ENCODE peak calls at places on chromosomes 7 and 10, in five cellular contexts. One of them, this sample, is unnamed.
A peak's percentile ranks its signal among the peaks of the same experiment; 100 is the strongest.

GRCh38 chr10:78755075-78755695 is 313.6 kb upstream of the ZMIZ1 start:
- DNase-seq in pons: no peak
- DNase-seq in skeletal muscle cell: no peak
- DNase-seq in aorta: peak; percentile 32
- DNase-seq in astrocyte of the spinal cord: no peak
- DNase-seq in this sample: no peak

GRCh38 chr7:41576176-41576575 is 126.7 kb downstream of the INHBA start:
- DNase-seq in pons: no peak
- DNase-seq in skeletal muscle cell: no peak
- DNase-seq in aorta: no peak
- DNase-seq in astrocyte of the spinal cord: no peak
- DNase-seq in this sample: no peak

GRCh38 chr7:42685911-42686310 is 226.0 kb downstream of the C7orf25 start:
- DNase-seq in pons: no peak
- DNase-seq in skeletal muscle cell: no peak
- DNase-seq in aorta: no peak
- DNase-seq in astrocyte of the spinal cord: no peak
- DNase-seq in this sample: no peak

GRCh38 chr7:137421389-137421788 is 77.9 kb upstream of the PTN start:
- DNase-seq in pons: no peak
- DNase-seq in skeletal muscle cell: no peak
- DNase-seq in aorta: no peak
- DNase-seq in astrocyte of the spinal cord: no peak
- DNase-seq in this sample: no peak

GRCh38 chr10:110081914-110082313 is 74.1 kb downstream of the ADD3 start:
- DNase-seq in pons: peak; percentile 91
- DNase-seq in skeletal muscle cell: no peak
- DNase-seq in aorta: peak; percentile 59
- DNase-seq in astrocyte of the spinal cord: peak; percentile 61
- DNase-seq in this sample: peak; percentile 68

GRCh38 chr10:62501547-62501946 is 127.4 kb downstream of the ZNF365 start:
- DNase-seq in pons: no peak
- DNase-seq in skeletal muscle cell: no peak
- DNase-seq in aorta: no peak
- DNase-seq in astrocyte of the spinal cord: no peak
- DNase-seq in this sample: no peak

GRCh38 chr7:151246161-151247015 is 2.1 kb downstream of the SMARCD3 start:
- DNase-seq in pons: no peak
- DNase-seq in skeletal muscle cell: no peak
- DNase-seq in aorta: peak; percentile 42
- DNase-seq in astrocyte of the spinal cord: no peak
- DNase-seq in this sample: no peak

GRCh38 chr7:158266817-158267736 is 320.5 kb downstream of the PTPRN2 start:
- DNase-seq in pons: no peak
- DNase-seq in skeletal muscle cell: no peak
- DNase-seq in aorta: peak; percentile 30
- DNase-seq in astrocyte of the spinal cord: no peak
- DNase-seq in this sample: no peak

GRCh38 chr7:156386097-156386496 is 254.5 kb upstream of the RNF32 start:
- DNase-seq in pons: no peak
- DNase-seq in skeletal muscle cell: no peak
- DNase-seq in aorta: no peak
- DNase-seq in astrocyte of the spinal cord: no peak
- DNase-seq in this sample: no peak

GRCh38 chr7:26070290-26070689 is 81.7 kb upstream of the NFE2L3 start:
- DNase-seq in pons: no peak
- DNase-seq in skeletal muscle cell: no peak
- DNase-seq in aorta: no peak
- DNase-seq in astrocyte of the spinal cord: no peak
- DNase-seq in this sample: no peak

GRCh38 chr7:72118366-72118765 is 293.8 kb downstream of the CALN1 start:
- DNase-seq in pons: no peak
- DNase-seq in skeletal muscle cell: no peak
- DNase-seq in aorta: no peak
- DNase-seq in astrocyte of the spinal cord: no peak
- DNase-seq in this sample: no peak

GRCh38 chr7:147678943-147679342 is 911.6 kb upstream of the C7orf33 start:
- DNase-seq in pons: no peak
- DNase-seq in skeletal muscle cell: no peak
- DNase-seq in aorta: no peak
- DNase-seq in astrocyte of the spinal cord: no peak
- DNase-seq in this sample: no peak

GRCh38 chr10:77090381-77091356 is 546.9 kb downstream of the KCNMA1 start:
- DNase-seq in pons: no peak
- DNase-seq in skeletal muscle cell: no peak
- DNase-seq in aorta: no peak
- DNase-seq in astrocyte of the spinal cord: no peak
- DNase-seq in this sample: no peak

GRCh38 chr7:93117852-93118530 is at the start of gene SAMD9:
- DNase-seq in pons: peak; percentile 87
- DNase-seq in skeletal muscle cell: peak; percentile 44
- DNase-seq in aorta: peak; percentile 69
- DNase-seq in astrocyte of the spinal cord: peak; percentile 82
- DNase-seq in this sample: peak; percentile 82

GRCh38 chr10:89092981-89093380 is 102.4 kb downstream of the FAS start:
- DNase-seq in pons: no peak
- DNase-seq in skeletal muscle cell: no peak
- DNase-seq in aorta: no peak
- DNase-seq in astrocyte of the spinal cord: no peak
- DNase-seq in this sample: no peak

GRCh38 chr7:79668292-79668691 is 214.8 kb upstream of the MAGI2 start:
- DNase-seq in pons: no peak
- DNase-seq in skeletal muscle cell: peak; percentile 9
- DNase-seq in aorta: no peak
- DNase-seq in astrocyte of the spinal cord: no peak
- DNase-seq in this sample: no peak

GRCh38 chr7:37352974-37353948 is 95.4 kb downstream of the ELMO1 start:
- DNase-seq in pons: peak; percentile 66
- DNase-seq in skeletal muscle cell: no peak
- DNase-seq in aorta: peak; percentile 51
- DNase-seq in astrocyte of the spinal cord: no peak
- DNase-seq in this sample: no peak

GRCh38 chr10:30013684-30014246 is 45.6 kb downstream of the JCAD start:
- DNase-seq in pons: peak; percentile 25
- DNase-seq in skeletal muscle cell: peak; percentile 26
- DNase-seq in aorta: no peak
- DNase-seq in astrocyte of the spinal cord: peak; percentile 73
- DNase-seq in this sample: no peak

GRCh38 chr7:77497079-77497478 is 40.0 kb upstream of the PTPN12 start:
- DNase-seq in pons: no peak
- DNase-seq in skeletal muscle cell: no peak
- DNase-seq in aorta: no peak
- DNase-seq in astrocyte of the spinal cord: no peak
- DNase-seq in this sample: no peak

GRCh38 chr10:129760003-129760315 is 204.1 kb downstream of the EBF3 start:
- DNase-seq in pons: no peak
- DNase-seq in skeletal muscle cell: no peak
- DNase-seq in aorta: no peak
- DNase-seq in astrocyte of the spinal cord: no peak
- DNase-seq in this sample: no peak

GRCh38 chr7:112452102-112452888 is 2.0 kb downstream of the IFRD1 start:
- DNase-seq in pons: peak; percentile 51
- DNase-seq in skeletal muscle cell: no peak
- DNase-seq in aorta: peak; percentile 69
- DNase-seq in astrocyte of the spinal cord: peak; percentile 43
- DNase-seq in this sample: peak; percentile 45

GRCh38 chr7:123718773-123719480 is 29.9 kb downstream of the WASL start:
- DNase-seq in pons: no peak
- DNase-seq in skeletal muscle cell: no peak
- DNase-seq in aorta: no peak
- DNase-seq in astrocyte of the spinal cord: no peak
- DNase-seq in this sample: no peak

GRCh38 chr7:77570330-77571011 is 33.4 kb downstream of the PTPN12 start:
- DNase-seq in pons: peak; percentile 88
- DNase-seq in skeletal muscle cell: peak; percentile 31
- DNase-seq in aorta: no peak
- DNase-seq in astrocyte of the spinal cord: peak; percentile 74
- DNase-seq in this sample: peak; percentile 38

GRCh38 chr7:26035552-26035951 is 116.4 kb upstream of the NFE2L3 start:
- DNase-seq in pons: no peak
- DNase-seq in skeletal muscle cell: no peak
- DNase-seq in aorta: no peak
- DNase-seq in astrocyte of the spinal cord: no peak
- DNase-seq in this sample: no peak

GRCh38 chr7:116395125-116395791 is 104.3 kb upstream of the CAV2 start:
- DNase-seq in pons: no peak
- DNase-seq in skeletal muscle cell: peak; percentile 73
- DNase-seq in aorta: no peak
- DNase-seq in astrocyte of the spinal cord: peak; percentile 91
- DNase-seq in this sample: peak; percentile 85

GRCh38 chr7:151085691-151086620 is at the start of gene AGAP3:
- DNase-seq in pons: peak; percentile 78
- DNase-seq in skeletal muscle cell: peak; percentile 54
- DNase-seq in aorta: peak; percentile 95
- DNase-seq in astrocyte of the spinal cord: peak; percentile 77
- DNase-seq in this sample: peak; percentile 52

GRCh38 chr10:64760371-64760770 is 1239.2 kb downstream of the REEP3 start:
- DNase-seq in pons: no peak
- DNase-seq in skeletal muscle cell: no peak
- DNase-seq in aorta: no peak
- DNase-seq in astrocyte of the spinal cord: no peak
- DNase-seq in this sample: no peak

GRCh38 chr7:132871419-132871818 is 210.5 kb downstream of the CHCHD3 start:
- DNase-seq in pons: no peak
- DNase-seq in skeletal muscle cell: no peak
- DNase-seq in aorta: no peak
- DNase-seq in astrocyte of the spinal cord: no peak
- DNase-seq in this sample: no peak

GRCh38 chr10:11158080-11158479 is 140.4 kb downstream of the CELF2 start:
- DNase-seq in pons: no peak
- DNase-seq in skeletal muscle cell: no peak
- DNase-seq in aorta: no peak
- DNase-seq in astrocyte of the spinal cord: no peak
- DNase-seq in this sample: no peak

GRCh38 chr7:15326044-15326644 is 235.7 kb downstream of the AGMO start:
- DNase-seq in pons: peak; percentile 67
- DNase-seq in skeletal muscle cell: no peak
- DNase-seq in aorta: no peak
- DNase-seq in astrocyte of the spinal cord: peak; percentile 50
- DNase-seq in this sample: peak; percentile 2

GRCh38 chr10:77355844-77356243 is 281.8 kb downstream of the KCNMA1 start:
- DNase-seq in pons: no peak
- DNase-seq in skeletal muscle cell: peak; percentile 81
- DNase-seq in aorta: no peak
- DNase-seq in astrocyte of the spinal cord: peak; percentile 89
- DNase-seq in this sample: peak; percentile 48

GRCh38 chr7:100171087-100171681 is 2.8 kb upstream of the GAL3ST4 start:
- DNase-seq in pons: no peak
- DNase-seq in skeletal muscle cell: no peak
- DNase-seq in aorta: no peak
- DNase-seq in astrocyte of the spinal cord: no peak
- DNase-seq in this sample: no peak

GRCh38 chr10:14904864-14905263 is 26.2 kb downstream of the SUV39H2 start:
- DNase-seq in pons: no peak
- DNase-seq in skeletal muscle cell: no peak
- DNase-seq in aorta: no peak
- DNase-seq in astrocyte of the spinal cord: no peak
- DNase-seq in this sample: no peak

GRCh38 chr10:129843702-129844101 is 120.4 kb downstream of the EBF3 start:
- DNase-seq in pons: no peak
- DNase-seq in skeletal muscle cell: no peak
- DNase-seq in aorta: no peak
- DNase-seq in astrocyte of the spinal cord: no peak
- DNase-seq in this sample: no peak

GRCh38 chr7:101126651-101127459 is at the start of gene SERPINE1:
- DNase-seq in pons: peak; percentile 42
- DNase-seq in skeletal muscle cell: peak; percentile 100
- DNase-seq in aorta: peak; percentile 96
- DNase-seq in astrocyte of the spinal cord: peak; percentile 99
- DNase-seq in this sample: peak; percentile 95

GRCh38 chr10:7314068-7314646 is 96.7 kb downstream of the SFMBT2 start:
- DNase-seq in pons: no peak
- DNase-seq in skeletal muscle cell: no peak
- DNase-seq in aorta: no peak
- DNase-seq in astrocyte of the spinal cord: no peak
- DNase-seq in this sample: peak; percentile 30

GRCh38 chr7:45196374-45196773 is 38.8 kb downstream of the RAMP3 start:
- DNase-seq in pons: no peak
- DNase-seq in skeletal muscle cell: no peak
- DNase-seq in aorta: no peak
- DNase-seq in astrocyte of the spinal cord: no peak
- DNase-seq in this sample: no peak

GRCh38 chr7:41891967-41892755 is 189.3 kb upstream of the INHBA start:
- DNase-seq in pons: no peak
- DNase-seq in skeletal muscle cell: no peak
- DNase-seq in aorta: peak; percentile 34
- DNase-seq in astrocyte of the spinal cord: no peak
- DNase-seq in this sample: no peak

GRCh38 chr10:103789771-103790201 is 65.6 kb downstream of the SH3PXD2A start:
- DNase-seq in pons: no peak
- DNase-seq in skeletal muscle cell: no peak
- DNase-seq in aorta: no peak
- DNase-seq in astrocyte of the spinal cord: no peak
- DNase-seq in this sample: no peak